ENCODE peak calls at places on chromosomes 13 and 19, in seven cellular contexts. F is endothelial cell of umbilical vein; G is endodermal cell; W is psoas muscle; P is IMR-90; X is mucosa of descending colon; H is CD4-positive, alpha-beta memory T cell. Y is an unnamed sample. For H3K4me1, the result is how much of the 10 kb centered on the place peaks cover.

GRCh38 chr19:47495478-47496372 is 11.7 kb upstream of the KPTN start:
- DNase-seq in F (no peak), G (no peak), W (no peak), P (no peak), X (no peak), H (no peak), Y (no peak)

GRCh38 chr19:46924874-46925547 is 64.2 kb downstream of the ARHGAP35 start:
- DNase-seq in F (peak), G (no peak), W (no peak), P (no peak), X (peak), H (no peak), Y (no peak)

GRCh38 chr19:7318176-7318575 is 24.0 kb upstream of the INSR start:
- DNase-seq in F (no peak), G (no peak), W (no peak), P (no peak), X (no peak), H (no peak), Y (no peak)

GRCh38 chr13:50699874-50700663 is 143.4 kb downstream of the DLEU7 start:
- DNase-seq in F (peak), G (no peak), W (no peak), P (no peak), X (no peak), H (no peak), Y (no peak)

GRCh38 chr13:75705395-75705794 is 69.3 kb downstream of the LMO7 start:
- DNase-seq in F (peak), G (no peak), W (no peak), P (peak), X (no peak), H (no peak), Y (no peak)

GRCh38 chr19:6226444-6227155 is 53.2 kb downstream of the MLLT1 start:
- DNase-seq in F (no peak), G (no peak), W (peak), P (no peak), X (no peak), H (no peak), Y (no peak)

GRCh38 chr19:2759392-2759791 is 19.6 kb upstream of the SLC39A3 start:
- DNase-seq in F (no peak), G (no peak), W (no peak), P (no peak), X (no peak), H (no peak), Y (no peak)

GRCh38 chr13:95385808-95386207 is 84.6 kb upstream of the ABCC4 start:
- DNase-seq in F (no peak), G (no peak), W (no peak), P (no peak), X (no peak), H (no peak), Y (no peak)

GRCh38 chr19:10818306-10819123 is 17.5 kb downstream of the TMED1 start:
- DNase-seq in F (no peak), G (peak), W (no peak), P (no peak), X (no peak), H (no peak), Y (peak)

GRCh38 chr19:38392707-38393308 is 4.3 kb downstream of the SPRED3 start:
- DNase-seq in F (no peak), G (no peak), W (no peak), P (peak), X (no peak), H (no peak), Y (peak)

GRCh38 chr19:7533925-7534480 is 1.5 kb upstream of the PNPLA6 start:
- DNase-seq in F (peak), G (peak), W (peak), P (peak), X (peak), H (peak), Y (peak)

GRCh38 chr13:28346136-28346535 is 148.8 kb downstream of the FLT1 start:
- DNase-seq in F (no peak), G (no peak), W (no peak), P (peak), X (no peak), H (no peak), Y (no peak)

GRCh38 chr13:99015606-99016520 is 38.0 kb upstream of the DOCK9 start:
- DNase-seq in F (no peak), G (no peak), W (no peak), P (no peak), X (no peak), H (no peak), Y (no peak)

GRCh38 chr19:51689751-51690358 is 3.3 kb upstream of the SPACA6 start:
- DNase-seq in F (peak), G (peak), W (peak), P (no peak), X (no peak), H (no peak), Y (peak)

GRCh38 chr19:35328851-35329285 is at the start of gene CD22:
- DNase-seq in F (no peak), G (no peak), W (no peak), P (no peak), X (no peak), H (no peak), Y (no peak)

GRCh38 chr13:43799191-43799590 is 12.4 kb upstream of the ENOX1 start:
- DNase-seq in F (no peak), G (no peak), W (no peak), P (peak), X (no peak), H (no peak), Y (no peak)

GRCh38 chr19:57615346-57615745 is 1.3 kb downstream of the ZNF134 start:
- DNase-seq in F (no peak), G (no peak), W (no peak), P (no peak), X (no peak), H (no peak), Y (no peak)

GRCh38 chr13:42893346-42893745 is 98.7 kb downstream of the EPSTI1 start:
- DNase-seq in F (peak), G (no peak), W (no peak), P (peak), X (no peak), H (no peak), Y (no peak)

GRCh38 chr13:20924758-20925394 is 22.3 kb upstream of the XPO4 start:
- DNase-seq in F (peak), G (peak), W (peak), P (peak), X (peak), H (peak), Y (peak)

GRCh38 chr13:69704311-69704710 is 403.3 kb upstream of the ATXN8OS start:
- DNase-seq in F (no peak), G (no peak), W (no peak), P (no peak), X (no peak), H (no peak), Y (no peak)

GRCh38 chr13:68056816-68057710 is 826.9 kb upstream of the PCDH9 start:
- DNase-seq in F (peak), G (no peak), W (no peak), P (peak), X (peak), H (no peak), Y (peak)

GRCh38 chr19:12052571-12053169 is at the start of gene ZNF878:
- DNase-seq in F (peak), G (peak), W (peak), P (peak), X (peak), H (peak), Y (peak)

GRCh38 chr13:31037874-31038475 is 105.5 kb downstream of the TEX26 start:
- DNase-seq in F (no peak), G (no peak), W (no peak), P (no peak), X (no peak), H (no peak), Y (no peak)

GRCh38 chr13:73970413-73971055 is 163.7 kb downstream of the KLF12 start:
- DNase-seq in F (no peak), G (no peak), W (no peak), P (no peak), X (no peak), H (no peak), Y (no peak)

GRCh38 chr19:6060600-6061391 is 49.5 kb downstream of the RFX2 start:
- DNase-seq in F (peak), G (peak), W (peak), P (peak), X (no peak), H (no peak), Y (no peak)

GRCh38 chr19:5798244-5798643 is 6.6 kb upstream of the NRTN start:
- DNase-seq in F (no peak), G (no peak), W (no peak), P (no peak), X (no peak), H (no peak), Y (peak)

GRCh38 chr13:109998808-109999528 is 212.6 kb upstream of the IRS2 start:
- DNase-seq in F (no peak), G (no peak), W (no peak), P (peak), X (no peak), H (no peak), Y (no peak)

GRCh38 chr19:10412257-10412977 is 7.9 kb upstream of the PDE4A start:
- DNase-seq in F (no peak), G (no peak), W (no peak), P (no peak), X (no peak), H (peak), Y (no peak)

GRCh38 chr19:40530091-40530901 is 46.4 kb upstream of the SHKBP1 start:
- DNase-seq in F (no peak), G (peak), W (no peak), P (no peak), X (peak), H (peak), Y (no peak)

GRCh38 chr19:46303702-46304397 is 7.0 kb downstream of the HIF3A start:
- DNase-seq in F (no peak), G (peak), W (peak), P (no peak), X (peak), H (no peak), Y (peak)

GRCh38 chr13:25927363-25927762 is 124.5 kb downstream of the SHISA2 start:
- DNase-seq in F (no peak), G (no peak), W (no peak), P (no peak), X (no peak), H (no peak), Y (no peak)

GRCh38 chr19:15144046-15144646 is 36.9 kb downstream of the SYDE1 start:
- DNase-seq in F (no peak), G (peak), W (no peak), P (no peak), X (no peak), H (no peak), Y (no peak)

GRCh38 chr13:72536668-72537399 is 190.6 kb downstream of the MZT1 start:
- DNase-seq in F (no peak), G (no peak), W (no peak), P (no peak), X (peak), H (no peak), Y (no peak)

GRCh38 chr19:56637976-56638555 is 4.9 kb upstream of the SMIM17 start:
- DNase-seq in F (peak), G (peak), W (peak), P (peak), X (peak), H (no peak), Y (peak)

GRCh38 chr13:112702983-112703379 is 13.1 kb downstream of the ATP11A start:
- DNase-seq in F (no peak), G (peak), W (no peak), P (no peak), X (no peak), H (no peak), Y (no peak)
- H3K4me1 ChIP-seq in F (under half), G (under half), W (under half), P (under half), X (under half), H (under half), Y (under half)

GRCh38 chr19:4016486-4016885 is 8.9 kb downstream of the PIAS4 start:
- DNase-seq in F (no peak), G (no peak), W (no peak), P (no peak), X (no peak), H (no peak), Y (no peak)

GRCh38 chr19:4015705-4016402 is 8.3 kb downstream of the PIAS4 start:
- DNase-seq in F (no peak), G (no peak), W (no peak), P (no peak), X (no peak), H (no peak), Y (no peak)

GRCh38 chr19:4013886-4014540 is 6.5 kb downstream of the PIAS4 start:
- DNase-seq in F (no peak), G (no peak), W (no peak), P (no peak), X (no peak), H (no peak), Y (no peak)

GRCh38 chr19:4012975-4013634 is 5.6 kb downstream of the PIAS4 start:
- DNase-seq in F (no peak), G (no peak), W (no peak), P (no peak), X (no peak), H (no peak), Y (no peak)

GRCh38 chr19:4014541-4015491 is 7.3 kb downstream of the PIAS4 start:
- DNase-seq in F (no peak), G (peak), W (peak), P (no peak), X (peak), H (peak), Y (peak)
- H3K4me1 ChIP-seq in F (under half), G (under half), W (half or more), P (under half), X (under half), H (under half), Y (under half)

GRCh38 chr19:4693078-4693350 is 22.9 kb upstream of the MYDGF start:
- DNase-seq in F (no peak), G (no peak), W (no peak), P (no peak), X (no peak), H (no peak), Y (no peak)

GRCh38 chr19:4694211-4694987 is 24.3 kb upstream of the MYDGF start:
- DNase-seq in F (peak), G (no peak), W (peak), P (peak), X (peak), H (no peak), Y (peak)

GRCh38 chr19:4692275-4693077 is 22.3 kb upstream of the MYDGF start:
- DNase-seq in F (no peak), G (no peak), W (no peak), P (no peak), X (no peak), H (no peak), Y (no peak)

GRCh38 chr19:4695224-4695731 is 25.1 kb upstream of the MYDGF start:
- DNase-seq in F (no peak), G (no peak), W (peak), P (no peak), X (no peak), H (no peak), Y (no peak)

GRCh38 chr19:4693471-4694121 is 23.5 kb upstream of the MYDGF start:
- DNase-seq in F (no peak), G (no peak), W (no peak), P (no peak), X (no peak), H (no peak), Y (no peak)
- H3K4me1 ChIP-seq in F (under half), G (under half), W (half or more), P (under half), X (under half), H (under half), Y (under half)

DNA sequence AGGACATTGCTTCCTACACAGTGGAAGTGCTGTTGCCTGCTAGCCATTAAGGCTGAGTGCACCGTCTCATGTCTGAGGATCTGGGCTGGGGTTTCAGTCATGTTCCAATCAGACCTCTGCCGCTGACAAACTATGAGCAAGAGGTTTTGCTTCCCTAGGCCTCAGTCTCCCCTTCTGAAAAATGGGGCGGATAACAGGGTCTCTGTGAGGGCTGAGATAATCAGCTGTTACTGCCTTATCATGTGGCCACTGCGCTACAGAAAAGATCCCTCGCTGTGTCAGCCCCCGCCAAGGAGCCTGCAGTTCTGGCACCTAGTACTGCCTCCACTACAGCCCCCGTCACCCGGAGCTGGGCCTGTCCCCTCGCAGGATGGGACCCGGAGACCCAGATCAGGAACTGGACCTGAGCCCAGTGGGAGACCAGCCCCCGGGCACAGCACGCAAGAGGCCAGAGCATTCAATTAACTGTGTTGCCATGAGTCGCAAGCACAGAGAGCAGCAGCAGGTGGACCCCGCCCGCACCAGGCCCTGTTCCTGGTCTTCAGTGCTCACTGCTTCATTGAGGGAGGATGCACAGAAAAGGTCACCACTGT is 3.0 kb upstream of the PNKP start:
- DNase-seq in F (no peak), G (no peak), W (peak), P (no peak), X (peak), H (no peak), Y (peak)
- H3K4me1 ChIP-seq in F (under half), G (under half), W (under half), P (under half), X (under half), H (half or more), Y (under half)